ENCODE peak calls at places on chromosome 1, in nine cellular contexts. I is mucosa of descending colon, X is psoas muscle, Z is IMR-90, N is retinal pigment epithelial cell, P is Caco-2, G is H1, K is upper lobe of right lung, H is dorsolateral prefrontal cortex. Y is an unnamed sample.

GRCh38 chr1:14567056-14567455 is 31.4 kb upstream of the KAZN start:
- DNase-seq in I (no peak), X (no peak), Z (no peak), N (no peak), P (no peak), G (peak), K (no peak), H (no peak), Y (no peak)

GRCh38 chr1:33007190-33008050 is 29.3 kb downstream of the AK2 start:
- DNase-seq in I (no peak), X (no peak), Z (peak), N (peak), P (peak), G (no peak), K (no peak), H (peak), Y (peak)

GRCh38 chr1:9230869-9231533 is 3.6 kb upstream of the H6PD start:
- DNase-seq in I (no peak), X (peak), Z (peak), N (no peak), P (no peak), G (no peak), K (peak), H (no peak), Y (no peak)

GRCh38 chr1:108190686-108191416 is 9.3 kb downstream of the SLC25A24 start:
- DNase-seq in I (no peak), X (no peak), Z (no peak), N (no peak), P (no peak), G (no peak), K (no peak), H (no peak), Y (no peak)

GRCh38 chr1:64775152-64775551 is 30.3 kb downstream of the RAVER2 start:
- DNase-seq in I (no peak), X (no peak), Z (no peak), N (no peak), P (no peak), G (no peak), K (no peak), H (no peak), Y (no peak)

GRCh38 chr1:33460947-33461629 is 11.4 kb upstream of the ZSCAN20 start:
- DNase-seq in I (no peak), X (no peak), Z (no peak), N (no peak), P (no peak), G (no peak), K (peak), H (no peak), Y (no peak)

GRCh38 chr1:185645201-185645640 is 89.0 kb upstream of the HMCN1 start:
- DNase-seq in I (no peak), X (no peak), Z (no peak), N (no peak), P (no peak), G (peak), K (no peak), H (no peak), Y (no peak)

GRCh38 chr1:212979340-212980122 is 29.2 kb downstream of the VASH2 start:
- DNase-seq in I (no peak), X (no peak), Z (no peak), N (no peak), P (no peak), G (no peak), K (no peak), H (peak), Y (no peak)

GRCh38 chr1:34740161-34740875 is 14.5 kb upstream of the GJB5 start:
- DNase-seq in I (no peak), X (no peak), Z (no peak), N (no peak), P (no peak), G (no peak), K (no peak), H (no peak), Y (no peak)

GRCh38 chr1:218759795-218760194 is 413.9 kb upstream of the LYPLAL1 start:
- DNase-seq in I (no peak), X (no peak), Z (no peak), N (no peak), P (no peak), G (no peak), K (no peak), H (no peak), Y (no peak)

GRCh38 chr1:77126309-77126708 is 92.9 kb downstream of the PIGK start:
- DNase-seq in I (no peak), X (no peak), Z (peak), N (peak), P (peak), G (no peak), K (no peak), H (no peak), Y (peak)

GRCh38 chr1:214123061-214123784 is 135.4 kb downstream of the PROX1 start:
- DNase-seq in I (peak), X (no peak), Z (peak), N (peak), P (peak), G (peak), K (no peak), H (peak), Y (peak)

GRCh38 chr1:65021792-65022191 is 55.4 kb upstream of the JAK1 start:
- DNase-seq in I (no peak), X (no peak), Z (no peak), N (no peak), P (no peak), G (no peak), K (no peak), H (no peak), Y (no peak)

GRCh38 chr1:78672428-78672827 is 22.8 kb downstream of the IFI44 start:
- DNase-seq in I (no peak), X (no peak), Z (no peak), N (no peak), P (no peak), G (no peak), K (no peak), H (no peak), Y (no peak)

GRCh38 chr1:43309626-43310025 is 8.8 kb downstream of the TIE1 start:
- DNase-seq in I (no peak), X (no peak), Z (peak), N (no peak), P (no peak), G (no peak), K (peak), H (no peak), Y (no peak)

DNA sequence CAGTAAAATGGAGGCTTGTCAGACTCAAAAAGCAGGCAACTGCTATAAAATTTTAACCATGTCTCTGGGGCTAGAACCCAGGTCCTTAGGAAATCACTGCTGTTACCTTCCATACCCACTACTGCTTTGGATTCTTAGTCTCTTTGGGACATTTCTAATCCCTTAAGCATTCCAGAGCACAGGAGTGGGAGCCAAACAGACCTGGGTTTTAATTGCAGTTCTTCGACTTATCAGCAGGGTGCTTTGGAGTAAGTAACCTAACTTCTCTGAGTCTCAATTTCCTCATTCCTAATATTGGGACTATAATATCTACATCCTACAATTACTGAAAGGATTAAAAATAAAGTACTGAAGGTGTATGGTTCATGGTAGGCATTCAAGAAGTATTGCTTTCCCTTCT is 161.0 kb upstream of the BEND5 start:
- DNase-seq in I (no peak), X (no peak), Z (no peak), N (no peak), P (no peak), G (no peak), K (no peak), H (no peak), Y (no peak)
- TF ChIP-seq CTCF in I (no peak), X (no peak), Z (no peak), N (no peak), P (no peak), G (no peak), K (no peak), H (no peak), Y (no peak)

GRCh38 chr1:206037521-206037920 is 13.8 kb upstream of the CTSE start:
- DNase-seq in I (no peak), X (no peak), Z (no peak), N (no peak), P (no peak), G (no peak), K (no peak), H (no peak), Y (no peak)
- H3K4me3 ChIP-seq in I (no peak), X (no peak), Z (no peak), N (no peak), P (no peak), G (no peak), K (no peak), H (no peak), Y (no peak)

GRCh38 chr1:156584813-156585212 is 5.3 kb downstream of the TTC24 start:
- DNase-seq in I (peak), X (no peak), Z (no peak), N (no peak), P (peak), G (no peak), K (no peak), H (no peak), Y (no peak)
- TF ChIP-seq CTCF in I (no peak), X (no peak), Z (peak), N (peak), P (peak), G (peak), K (no peak), H (no peak), Y (no peak)

DNA sequence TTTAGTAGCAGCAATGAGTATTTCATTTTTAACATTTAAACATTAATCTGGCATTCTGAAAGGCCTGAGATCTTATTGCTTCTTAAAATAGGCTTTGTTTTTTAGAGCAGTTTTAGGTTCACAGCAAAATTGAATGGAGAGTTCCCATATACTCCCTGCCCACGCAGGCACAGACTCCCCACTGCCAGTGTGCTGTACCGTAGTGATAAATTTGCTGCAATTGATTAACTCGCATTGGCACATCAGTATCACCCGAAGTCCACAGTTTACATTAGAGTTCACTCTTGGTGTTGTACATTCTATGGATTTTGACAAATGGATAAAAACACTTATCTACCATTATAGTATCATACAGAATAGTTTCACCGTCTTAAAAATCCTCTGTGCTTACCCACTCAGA is 71.8 kb upstream of the ERRFI1 start:
- DNase-seq in I (no peak), X (no peak), Z (no peak), N (no peak), P (no peak), G (no peak), K (no peak), H (no peak), Y (no peak)
- H3K4me3 ChIP-seq in I (no peak), X (no peak), Z (no peak), N (no peak), P (no peak), G (no peak), K (no peak), H (no peak), Y (no peak)

GRCh38 chr1:103788377-103788776 is 38.7 kb downstream of the AMY1C start:
- DNase-seq in I (no peak), X (no peak), Z (no peak), N (peak), P (no peak), G (no peak), K (no peak), H (no peak), Y (peak)
- TF ChIP-seq CTCF in I (no peak), X (peak), Z (peak), N (peak), P (no peak), G (no peak), K (peak), H (peak), Y (no peak)

GRCh38 chr1:27672750-27673112 is 739 bp upstream of the IFI6 start:
- DNase-seq in I (no peak), X (no peak), Z (peak), N (no peak), P (no peak), G (no peak), K (no peak), H (no peak), Y (peak)
- H3K4me3 ChIP-seq in I (no peak), X (peak), Z (peak), N (peak), P (peak), G (no peak), K (peak), H (peak), Y (no peak)

DNA sequence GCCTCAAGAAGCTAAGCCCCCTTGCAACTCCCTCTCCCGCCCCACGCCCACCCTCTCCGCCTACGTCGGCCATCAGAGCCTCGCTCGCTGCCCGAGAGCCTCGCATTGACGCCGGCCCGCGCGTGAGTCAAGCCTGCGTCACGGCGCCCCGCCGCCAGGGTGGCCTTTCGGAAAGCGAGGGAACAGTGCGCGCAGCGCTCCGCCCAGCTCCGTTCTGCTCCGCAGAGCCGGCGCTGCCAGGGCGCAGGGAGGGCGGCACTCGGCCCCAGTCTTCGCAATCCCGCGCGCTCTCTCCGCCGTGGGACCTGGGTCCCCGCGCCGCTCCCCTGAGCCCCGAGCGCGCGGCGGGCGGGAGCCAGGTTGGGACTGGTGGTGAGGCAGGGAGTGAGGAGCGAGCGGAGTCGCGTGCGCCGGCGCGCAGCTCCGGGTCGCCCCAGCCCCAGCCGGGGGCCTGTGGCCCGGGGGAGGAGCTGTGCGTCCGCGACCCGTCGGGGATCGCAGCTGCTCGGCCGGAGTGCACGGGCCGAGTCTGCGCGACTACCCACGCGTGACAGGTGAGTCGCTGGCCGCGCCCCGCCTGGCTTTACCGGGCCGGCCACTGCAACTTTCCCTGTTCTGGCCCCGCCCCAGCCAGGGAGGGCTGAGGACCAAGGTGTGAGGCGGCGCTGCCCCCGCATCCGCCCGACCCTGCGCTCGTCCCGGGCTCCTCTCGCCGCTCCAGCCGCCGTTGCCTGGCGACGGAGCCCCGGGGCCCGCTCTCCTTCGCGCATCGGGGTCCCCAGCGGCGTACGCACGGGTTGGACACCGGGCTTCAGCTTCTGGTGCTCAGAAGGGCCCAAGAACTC is at the start of gene SLC6A17:
- DNase-seq in I (no peak), X (no peak), Z (peak), N (no peak), P (no peak), G (no peak), K (no peak), H (peak), Y (peak)
- TF ChIP-seq CTCF in I (no peak), X (no peak), Z (peak), N (peak), P (no peak), G (peak), K (no peak), H (no peak), Y (no peak)

GRCh38 chr1:31617917-31618746 is 643 bp downstream of the HCRTR1 start:
- DNase-seq in I (peak), X (peak), Z (peak), N (no peak), P (peak), G (no peak), K (peak), H (no peak), Y (peak)
- H3K4me3 ChIP-seq in I (no peak), X (peak), Z (peak), N (peak), P (peak), G (peak), K (peak), H (peak), Y (peak)

GRCh38 chr1:226638001-226638601 is 89.5 kb downstream of the STUM start:
- DNase-seq in I (peak), X (peak), Z (no peak), N (no peak), P (no peak), G (no peak), K (peak), H (peak), Y (no peak)

GRCh38 chr1:226638608-226639007 is 90.0 kb downstream of the STUM start:
- DNase-seq in I (peak), X (peak), Z (no peak), N (no peak), P (no peak), G (no peak), K (peak), H (peak), Y (no peak)

GRCh38 chr1:226636847-226637096 is 88.2 kb downstream of the STUM start:
- DNase-seq in I (no peak), X (no peak), Z (no peak), N (no peak), P (no peak), G (no peak), K (no peak), H (no peak), Y (no peak)

GRCh38 chr1:226635456-226635941 is 86.9 kb downstream of the STUM start:
- DNase-seq in I (peak), X (peak), Z (no peak), N (no peak), P (no peak), G (no peak), K (peak), H (peak), Y (no peak)

GRCh38 chr1:226637147-226637935 is 88.8 kb downstream of the STUM start:
- DNase-seq in I (peak), X (peak), Z (no peak), N (no peak), P (peak), G (no peak), K (peak), H (peak), Y (peak)
- TF ChIP-seq CTCF in I (no peak), X (peak), Z (peak), N (peak), P (peak), G (no peak), K (peak), H (peak), Y (peak)